ENCODE peak calls at places on chromosomes 16 and 17, in seven cellular contexts. I is activated CD4-positive, alpha-beta T cell treated with anti-CD3 and anti-CD28 coated beads for 48 hours; C is right atrium auricular region; D is heart right ventricle; Z is anterior cingulate cortex; S is memory B cell; B is CD8-positive, alpha-beta memory T cell. M is an unnamed sample.

GRCh38 chr17:34306466-34306865 is 12.8 kb upstream of the CCL8 start:
- DNase-seq in C (peak; percentile 63), S (no peak), Z (no peak), B (no peak), D (peak; percentile 48), I (no peak), M (no peak)

GRCh38 chr17:50630524-50631194 is 4.0 kb upstream of the ABCC3 start:
- DNase-seq in I (peak; percentile 74), Z (no peak), C (no peak), B (peak; percentile 35), S (peak; percentile 53), D (peak; percentile 24), M (peak; percentile 40)

GRCh38 chr17:34988644-34989043 is 8.3 kb downstream of the LIG3 start:
- DNase-seq in S (no peak), I (no peak), Z (no peak), B (no peak), D (no peak), C (no peak), M (no peak)

GRCh38 chr16:11058820-11059219 is 114.5 kb downstream of the CLEC16A start:
- DNase-seq in S (no peak), Z (no peak), B (no peak), D (no peak), I (no peak), C (no peak), M (no peak)

GRCh38 chr17:8314797-8315739 is 5.0 kb downstream of the ARHGEF15 start:
- DNase-seq in D (no peak), C (no peak), S (no peak), Z (no peak), B (no peak), I (no peak), M (no peak)

GRCh38 chr16:81609323-81609892 is 164.8 kb downstream of the CMIP start:
- DNase-seq in B (no peak), C (no peak), D (no peak), S (no peak), I (no peak), Z (no peak), M (no peak)

GRCh38 chr17:28518132-28518531 is 12.0 kb downstream of the FOXN1 start:
- DNase-seq in D (no peak), Z (no peak), S (peak; percentile 36), B (no peak), C (no peak), I (no peak), M (no peak)

GRCh38 chr17:78525511-78526160 is 51.6 kb downstream of the DNAH17 start:
- DNase-seq in S (no peak), C (no peak), D (no peak), I (no peak), Z (no peak), B (no peak), M (no peak)

GRCh38 chr17:54494731-54495715 is 405.6 kb upstream of the TOM1L1 start:
- DNase-seq in S (no peak), C (no peak), I (no peak), D (no peak), Z (no peak), B (no peak), M (no peak)

GRCh38 chr16:68444058-68444657 is 4.2 kb downstream of the SMPD3 start:
- DNase-seq in B (no peak), Z (no peak), D (peak; percentile 36), S (no peak), I (no peak), C (no peak), M (no peak)

GRCh38 chr16:85459529-85460251 is 153.4 kb upstream of the GSE1 start:
- DNase-seq in D (no peak), B (no peak), S (no peak), I (no peak), Z (no peak), C (peak; percentile 74), M (no peak)

GRCh38 chr17:83145358-83145738 is 65.9 kb downstream of the METRNL start:
- DNase-seq in C (no peak), B (no peak), D (no peak), I (no peak), S (no peak), Z (no peak), M (no peak)

GRCh38 chr16:81632392-81633146 is 146.5 kb upstream of the PLCG2 start:
- DNase-seq in B (peak; percentile 58), D (no peak), C (no peak), S (no peak), Z (no peak), I (peak; percentile 86), M (peak; percentile 85)

GRCh38 chr16:68488559-68488958 is 40.3 kb upstream of the SMPD3 start:
- DNase-seq in B (no peak), Z (no peak), D (no peak), S (no peak), I (no peak), C (no peak), M (no peak)

GRCh38 chr17:50154604-50155003 is 4.1 kb upstream of the PPP1R9B start:
- DNase-seq in D (no peak), Z (no peak), S (no peak), B (no peak), C (no peak), I (no peak), M (no peak)

GRCh38 chr17:8163978-8164814 is 1.4 kb upstream of the VAMP2 start:
- DNase-seq in C (peak; percentile 91), Z (peak; percentile 47), D (peak; percentile 90), B (peak; percentile 77), S (no peak), I (peak; percentile 86), M (peak; percentile 71)

GRCh38 chr17:77963441-77963840 is 4.9 kb downstream of the TNRC6C start:
- DNase-seq in D (peak; percentile 79), B (peak; percentile 24), C (no peak), I (peak; percentile 45), S (no peak), Z (peak; percentile 44), M (peak; percentile 68)